ENCODE peak calls at places on chromosomes 11 and 22, in five cellular contexts. D, X, I, Y and W are unnamed samples.

GRCh38 chr11:8247312-8247711 is 16.4 kb downstream of the LMO1 start:
- DNase-seq in I (peak; percentile 53), Y (no peak), X (no peak), D (no peak), W (no peak)

GRCh38 chr11:119592642-119593041 is 136.4 kb downstream of the NECTIN1 start:
- DNase-seq in X (no peak), Y (no peak), I (no peak), D (no peak), W (no peak)

GRCh38 chr22:46584081-46584903 is 35.9 kb upstream of the GRAMD4 start:
- DNase-seq in I (no peak), Y (no peak), X (no peak), D (no peak), W (no peak)

GRCh38 chr22:30239421-30240405 is 6.8 kb downstream of the LIF start:
- DNase-seq in I (no peak), D (no peak), Y (no peak), X (no peak), W (no peak)

GRCh38 chr22:49307071-49307830 is 520.4 kb downstream of the BRD1 start:
- DNase-seq in I (peak; percentile 8), D (no peak), X (no peak), Y (no peak), W (no peak)

GRCh38 chr22:38873469-38874411 is 1.7 kb upstream of the CBX6 start:
- DNase-seq in Y (no peak), D (peak; percentile 60), I (peak; percentile 25), X (no peak), W (peak; percentile 57)

GRCh38 chr22:30312053-30312452 is 14.7 kb downstream of the TBC1D10A start:
- DNase-seq in I (no peak), X (no peak), Y (no peak), D (no peak), W (no peak)

GRCh38 chr22:23065069-23065451 is 5.3 kb upstream of the GNAZ start:
- DNase-seq in X (no peak), D (no peak), I (peak; percentile 13), Y (no peak), W (no peak)

GRCh38 chr11:113562981-113563461 is 87.8 kb upstream of the DRD2 start:
- DNase-seq in X (no peak), D (no peak), Y (no peak), I (no peak), W (no peak)

GRCh38 chr11:101127348-101127698 is 2.3 kb downstream of the PGR start:
- DNase-seq in I (no peak), X (peak; percentile 14), Y (no peak), D (no peak), W (peak; percentile 65)

GRCh38 chr11:125080531-125080911 is 17.4 kb downstream of the SLC37A2 start:
- DNase-seq in Y (no peak), I (no peak), X (no peak), D (no peak), W (no peak)

GRCh38 chr11:6611092-6612007 is 666 bp downstream of the TAF10 start:
- DNase-seq in X (no peak), I (no peak), D (no peak), Y (no peak), W (no peak)

GRCh38 chr11:125123947-125124633 is 12.7 kb upstream of the TMEM218 start:
- DNase-seq in I (peak; percentile 74), Y (no peak), D (peak; percentile 4), X (no peak), W (no peak)

GRCh38 chr11:128365044-128365443 is 222.3 kb downstream of the ETS1 start:
- DNase-seq in I (no peak), Y (peak; percentile 32), D (no peak), X (no peak), W (no peak)

GRCh38 chr11:12517741-12518140 is 140.4 kb downstream of the PARVA start:
- DNase-seq in Y (no peak), D (no peak), I (no peak), X (no peak), W (no peak)

GRCh38 chr11:68806931-68807844 is 34.5 kb downstream of the CPT1A start:
- DNase-seq in X (no peak), Y (no peak), I (no peak), D (no peak), W (no peak)

GRCh38 chr22:30574095-30574981 is at the start of gene GAL3ST1:
- DNase-seq in X (no peak), Y (peak; percentile 45), I (peak; percentile 66), D (no peak), W (no peak)

GRCh38 chr11:75577198-75577597 is 15.1 kb downstream of the SERPINH1 start:
- DNase-seq in X (peak; percentile 40), Y (no peak), D (no peak), I (peak; percentile 52), W (no peak)

GRCh38 chr22:49948958-49949913 is 11.3 kb upstream of the PIM3 start:
- DNase-seq in I (peak; percentile 97), X (no peak), D (no peak), Y (no peak), W (no peak)

GRCh38 chr11:104918113-104918824 is 20.0 kb upstream of the CASP12 start:
- DNase-seq in Y (no peak), I (no peak), X (no peak), D (no peak), W (no peak)

GRCh38 chr11:12102588-12103410 is 7.6 kb upstream of the MICAL2 start:
- DNase-seq in D (no peak), X (no peak), Y (no peak), I (no peak), W (no peak)

GRCh38 chr11:125327494-125328130 is 163.1 kb downstream of the PKNOX2 start:
- DNase-seq in X (no peak), D (no peak), I (no peak), Y (no peak), W (peak; percentile 21)

GRCh38 chr11:15602042-15602441 is 487.3 kb downstream of the INSC start:
- DNase-seq in D (no peak), Y (no peak), I (no peak), X (no peak), W (no peak)

GRCh38 chr22:30038219-30038618 is 42.0 kb upstream of the HORMAD2 start:
- DNase-seq in X (no peak), I (peak; percentile 64), D (no peak), Y (no peak), W (no peak)

GRCh38 chr11:120632579-120632978 is 121.0 kb downstream of the GRIK4 start:
- DNase-seq in D (no peak), I (no peak), X (no peak), Y (no peak), W (no peak)
- H3K4me3 ChIP-seq in D (no peak overlapping the region), I (no peak overlapping the region), X (no peak overlapping the region), Y (no peak overlapping the region), W (no peak overlapping the region)

GRCh38 chr11:79437981-79438630 is 2.7 kb downstream of the TENM4 start:
- DNase-seq in D (no peak), X (no peak), Y (no peak), I (no peak), W (peak; percentile 69)
- H3K4me3 ChIP-seq in D (no peak overlapping the region), X (peak overlapping the region; percentile 40), Y (peak overlapping the region; percentile 91), I (peak overlapping the region; percentile 59), W (peak overlapping the region; percentile 73)

DNA sequence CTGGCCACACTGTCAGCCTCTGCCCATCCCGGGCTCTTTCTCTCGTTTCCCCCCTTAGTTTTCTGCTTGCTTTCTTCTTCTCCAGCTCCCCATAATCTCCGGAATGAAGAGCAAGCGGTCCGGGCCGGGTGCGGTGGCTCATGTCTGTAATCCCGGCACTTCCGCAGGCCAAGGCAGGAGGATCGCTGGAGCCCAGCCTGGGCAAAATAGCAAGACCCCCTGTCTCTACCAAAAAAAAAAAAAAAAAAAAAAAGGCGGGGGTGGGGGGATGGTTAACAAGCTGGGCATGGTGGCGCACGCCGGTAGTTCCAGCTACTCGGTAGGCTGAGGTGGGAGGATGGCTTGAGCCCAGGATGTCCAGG is 40.8 kb downstream of the AHNAK start:
- DNase-seq in D (no peak), Y (no peak), X (peak; percentile 43), I (no peak), W (no peak)
- H3K4me3 ChIP-seq in D (no peak overlapping the region), Y (no peak overlapping the region), X (peak overlapping the region; percentile 3), I (peak overlapping the region; percentile 35), W (peak overlapping the region; percentile 65)

DNA sequence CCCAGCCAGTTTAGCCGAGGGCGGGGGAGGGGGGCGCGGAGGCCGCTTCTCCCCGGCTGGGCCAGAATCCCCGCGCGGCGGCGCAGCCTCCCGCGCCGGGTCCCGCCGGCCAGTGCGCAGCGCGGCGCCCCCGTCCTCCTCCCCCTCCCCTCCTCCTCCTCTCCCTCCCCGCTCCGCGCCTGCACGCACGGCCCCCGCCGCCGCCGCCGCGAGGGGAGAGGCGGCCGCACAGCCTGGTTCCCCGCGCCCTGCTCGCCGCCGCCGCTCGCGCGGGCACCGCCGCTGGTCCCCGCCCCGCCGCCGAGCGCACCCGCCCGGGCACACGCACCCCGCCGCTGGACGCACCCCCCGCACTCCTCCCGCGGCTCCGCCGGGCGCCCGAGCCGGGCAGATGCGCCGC is at the start of gene FLRT1:
- DNase-seq in Y (no peak), I (no peak), D (no peak), X (no peak), W (no peak)
- H3K4me3 ChIP-seq in Y (peak within 1 kb of the TSS; percentile 49), I (peak within 1 kb of the TSS; percentile 56), D (no peak within 1 kb of the TSS), X (peak within 1 kb of the TSS; percentile 43), W (peak within 1 kb of the TSS; percentile 79)

DNA sequence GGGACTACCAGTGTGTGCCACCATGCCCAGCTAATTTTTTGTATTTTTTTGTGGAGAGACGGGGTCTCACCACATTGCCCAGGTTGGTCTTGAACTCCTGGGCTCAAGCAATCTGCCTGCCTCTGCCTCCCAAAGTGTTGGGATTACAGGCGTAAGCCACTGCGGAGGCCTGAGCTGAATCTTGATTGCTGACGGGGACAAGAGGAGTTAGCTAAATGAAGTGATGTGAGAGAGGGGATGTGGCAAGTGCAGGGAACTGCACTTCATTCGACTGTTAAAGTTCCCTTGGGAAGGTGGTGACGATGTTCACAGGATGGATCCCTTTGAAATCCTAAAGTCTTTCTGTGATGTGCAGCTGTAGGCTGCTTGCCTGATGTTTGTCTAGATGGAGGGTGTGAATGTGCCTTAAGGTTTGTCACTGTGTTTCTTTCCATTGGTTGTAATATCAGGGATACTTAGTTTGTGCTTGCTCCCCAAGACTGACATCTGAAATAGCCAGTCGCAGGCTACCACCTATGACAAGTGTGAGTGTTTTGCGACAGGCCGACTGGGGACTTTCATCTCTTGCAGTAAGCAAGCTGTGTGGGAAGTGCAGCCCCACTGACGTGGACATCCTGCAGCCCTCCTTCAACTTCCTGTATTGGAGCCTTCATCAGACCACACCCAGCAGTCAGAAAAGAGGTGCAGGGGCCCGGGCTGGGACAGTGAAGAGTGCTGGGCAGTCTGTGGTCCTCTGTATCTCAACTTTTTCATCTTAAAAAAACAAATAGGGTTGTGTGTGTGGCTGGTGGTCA is 19.6 kb upstream of the CCDC134 start:
- DNase-seq in D (peak; percentile 89), X (no peak), Y (no peak), I (peak; percentile 67), W (peak; percentile 86)
- H3K4me3 ChIP-seq in D (peak overlapping the region; percentile 60), X (no peak overlapping the region), Y (no peak overlapping the region), I (peak overlapping the region; percentile 20), W (no peak overlapping the region)

DNA sequence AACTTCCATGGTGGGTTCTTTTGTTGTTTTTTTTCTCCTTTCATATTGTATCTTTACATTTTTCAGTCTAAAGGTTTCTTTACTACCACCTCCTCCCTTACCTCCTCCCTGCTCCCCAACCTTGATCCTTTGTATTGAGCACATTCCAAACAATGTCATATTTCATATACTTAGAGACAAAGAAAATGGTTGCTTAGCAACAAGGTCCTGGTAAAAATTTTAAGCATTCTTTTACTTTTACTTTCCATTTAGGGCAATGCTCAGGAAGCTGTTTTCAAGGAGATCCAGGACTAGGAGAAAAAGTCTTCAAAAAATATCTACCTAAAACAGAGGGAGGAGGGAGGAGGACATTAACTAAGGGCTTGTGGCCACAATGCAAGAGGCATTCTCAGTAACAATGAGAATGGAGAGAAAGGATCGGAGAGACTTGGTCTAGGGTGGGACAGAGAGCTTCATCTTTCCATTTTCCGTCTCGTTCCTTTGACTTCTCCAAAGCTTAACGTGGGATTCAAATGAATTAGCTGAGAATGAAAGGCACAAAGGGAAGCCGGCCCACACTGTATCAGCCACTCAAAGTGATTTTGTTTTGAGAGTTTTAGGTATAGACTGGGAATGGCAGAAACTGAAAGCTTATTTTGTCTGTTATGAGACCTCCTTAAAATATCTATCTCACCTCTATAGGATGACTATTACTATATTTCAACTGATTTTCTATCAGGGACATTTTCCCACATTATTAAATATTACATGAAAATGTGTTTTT is 455.8 kb downstream of the RAB38 start:
- DNase-seq in Y (no peak), X (no peak), I (no peak), D (no peak), W (no peak)
- H3K4me3 ChIP-seq in Y (no peak overlapping the region), X (no peak overlapping the region), I (no peak overlapping the region), D (no peak overlapping the region), W (no peak overlapping the region)